ENCODE peak calls at places on chromosomes 4 and X, in six cellular contexts. Q is NCI-H146, B is fibroblast of the aortic adventitia, X is fibroblast of pulmonary artery, E is stomach, V is RKO. L is an unnamed sample.

GRCh38 chr4:148092316-148093014 is 349.7 kb downstream of the NR3C2 start:
- DNase-seq in B (peak; percentile 7), X (no peak), Q (no peak), E (no peak), V (no peak), L (no peak)

GRCh38 chrX:66625525-66625924 is 13.4 kb downstream of the EDA2R start:
- DNase-seq in X (no peak), V (no peak), B (no peak), E (no peak), Q (no peak), L (no peak)

GRCh38 chrX:53262918-53263394 is 18.4 kb downstream of the IQSEC2 start:
- DNase-seq in Q (no peak), X (peak; percentile 49), E (no peak), B (peak; percentile 38), V (no peak), L (no peak)

GRCh38 chrX:12370444-12371089 is 232.3 kb downstream of the FRMPD4 start:
- DNase-seq in Q (no peak), X (peak; percentile 90), E (no peak), B (peak; percentile 96), V (no peak), L (no peak)

GRCh38 chrX:10176121-10177003 is 19.6 kb downstream of the CLCN4 start:
- DNase-seq in X (no peak), E (peak; percentile 39), Q (no peak), V (no peak), B (no peak), L (no peak)

GRCh38 chr4:83267121-83267834 is 17.3 kb downstream of the COQ2 start:
- DNase-seq in V (no peak), X (peak; percentile 90), Q (no peak), B (peak; percentile 88), E (no peak), L (no peak)

GRCh38 chrX:9668537-9668936 is 97.1 kb downstream of the GPR143 start:
- DNase-seq in B (peak; percentile 86), X (peak; percentile 50), V (no peak), E (no peak), Q (no peak), L (no peak)

GRCh38 chrX:111352424-111352823 is 59.6 kb downstream of the DCX start:
- DNase-seq in E (peak; percentile 57), X (peak; percentile 1), B (peak; percentile 33), Q (peak; percentile 28), V (no peak), L (no peak)

GRCh38 chr4:126358041-126358440 is 1043.3 kb downstream of the FAT4 start:
- DNase-seq in B (no peak), Q (no peak), X (no peak), V (no peak), E (no peak), L (no peak)

GRCh38 chr4:55475394-55476243 is 71.1 kb downstream of the CLOCK start:
- DNase-seq in Q (no peak), X (peak; percentile 66), E (no peak), V (peak; percentile 17), B (peak; percentile 80), L (no peak)

GRCh38 chr4:185775792-185776555 is 36.0 kb downstream of the SORBS2 start:
- DNase-seq in B (no peak), Q (no peak), E (no peak), V (no peak), X (no peak), L (no peak)

GRCh38 chr4:186264660-186265059 is 1.3 kb upstream of the F11 start:
- DNase-seq in X (no peak), B (no peak), Q (no peak), V (no peak), E (no peak), L (no peak)

GRCh38 chr4:87973283-87974169 is 2.0 kb upstream of the SPP1 start:
- DNase-seq in B (peak; percentile 77), E (peak; percentile 45), X (peak; percentile 70), Q (no peak), V (peak; percentile 75), L (no peak)

GRCh38 chr4:10088135-10089010 is 28.2 kb downstream of the WDR1 start:
- DNase-seq in Q (no peak), X (no peak), V (no peak), B (no peak), E (no peak), L (no peak)

GRCh38 chr4:8147231-8147970 is 11.2 kb downstream of the ABLIM2 start:
- DNase-seq in B (no peak), X (no peak), V (no peak), Q (no peak), E (no peak), L (no peak)

GRCh38 chr4:71389149-71389840 is 50.5 kb downstream of the SLC4A4 start:
- DNase-seq in X (no peak), V (no peak), E (peak; percentile 72), B (peak; percentile 77), Q (no peak), L (no peak)

GRCh38 chr4:6368096-6368495 is 98.4 kb downstream of the WFS1 start:
- DNase-seq in V (no peak), B (no peak), E (no peak), X (no peak), Q (no peak), L (no peak)

GRCh38 chrX:8743126-8743732 is 11.3 kb upstream of the ANOS1 start:
- DNase-seq in V (peak; percentile 46), B (peak; percentile 9), Q (peak; percentile 25), E (peak; percentile 80), X (peak; percentile 48), L (no peak)

GRCh38 chrX:147920161-147920666 is 8.5 kb downstream of the FMR1 start:
- DNase-seq in V (no peak), E (no peak), Q (no peak), X (no peak), B (no peak), L (no peak)

GRCh38 chrX:131861088-131861787 is 161.9 kb upstream of the STK26 start:
- DNase-seq in E (no peak), Q (no peak), V (peak; percentile 12), B (no peak), X (peak; percentile 0), L (no peak)

GRCh38 chr4:116839826-116840225 is 245.6 kb downstream of the TRAM1L1 start:
- DNase-seq in E (no peak), X (peak; percentile 1), V (no peak), Q (no peak), B (peak; percentile 0), L (no peak)

GRCh38 chr4:138090145-138090917 is 151.8 kb downstream of the SLC7A11 start:
- DNase-seq in Q (peak; percentile 76), V (peak; percentile 88), B (peak; percentile 91), E (peak; percentile 50), X (peak; percentile 89), L (no peak)

GRCh38 chrX:5528057-5528456 is 700.6 kb downstream of the NLGN4X start:
- DNase-seq in X (no peak), Q (no peak), V (no peak), B (no peak), E (no peak), L (no peak)

GRCh38 chr4:75658881-75659280 is 14.3 kb downstream of the G3BP2 start:
- DNase-seq in Q (no peak), E (no peak), V (no peak), B (peak; percentile 34), X (peak; percentile 46), L (no peak)